ENCODE peak calls at places on chromosome 7, in eight cellular contexts. K is GM23248, H is neural progenitor cell, N is iPS DF 6.9, M is aorta, I is psoas muscle, Y is transverse colon, J is esophagus muscularis mucosa. F is an unnamed sample.
A peak's percentile ranks its signal among the peaks of the same experiment; 100 is the strongest.

GRCh38 chr7:55521543-55522267 is 50.6 kb downstream of the VOPP1 start:
- DNase-seq in K (no peak), H (no peak), N (no peak), M (no peak), I (no peak), Y (peak; percentile 81), J (no peak), F (peak; percentile 47)

GRCh38 chr7:101936223-101936611 is 118.8 kb downstream of the CUX1 start:
- DNase-seq in K (no peak), H (no peak), N (peak; percentile 48), M (no peak), I (no peak), Y (no peak), J (no peak), F (no peak)

GRCh38 chr7:74306737-74307469 is 17.7 kb downstream of the CLIP2 start:
- DNase-seq in K (peak; percentile 87), H (peak; percentile 50), N (no peak), M (peak; percentile 86), I (peak; percentile 63), Y (peak; percentile 38), J (no peak), F (peak; percentile 89)

GRCh38 chr7:44678468-44679179 is 70.0 kb upstream of the ZMIZ2 start:
- DNase-seq in K (peak; percentile 90), H (no peak), N (no peak), M (no peak), I (peak; percentile 72), Y (no peak), J (no peak), F (no peak)

GRCh38 chr7:134458806-134459698 is at the start of gene AKR1B1:
- DNase-seq in K (peak; percentile 94), H (peak; percentile 95), N (peak; percentile 82), M (peak; percentile 98), I (peak; percentile 96), Y (peak; percentile 89), J (peak; percentile 97), F (peak; percentile 97)

GRCh38 chr7:133668296-133669060 is 415.6 kb downstream of the EXOC4 start:
- DNase-seq in K (peak; percentile 26), H (no peak), N (no peak), M (no peak), I (no peak), Y (no peak), J (no peak), F (no peak)

GRCh38 chr7:3092468-3092867 is 48.8 kb upstream of the CARD11 start:
- DNase-seq in K (no peak), H (no peak), N (no peak), M (no peak), I (peak; percentile 59), Y (peak; percentile 46), J (no peak), F (no peak)

GRCh38 chr7:43873300-43873699 is 4.0 kb upstream of the MRPS24 start:
- DNase-seq in K (peak; percentile 96), H (no peak), N (no peak), M (peak; percentile 85), I (peak; percentile 79), Y (peak; percentile 74), J (no peak), F (no peak)

GRCh38 chr7:11625669-11626068 is 206.3 kb downstream of the THSD7A start:
- DNase-seq in K (no peak), H (no peak), N (no peak), M (no peak), I (no peak), Y (no peak), J (no peak), F (peak; percentile 51)

GRCh38 chr7:79182283-79182682 is 271.2 kb downstream of the MAGI2 start:
- DNase-seq in K (peak; percentile 38), H (no peak), N (no peak), M (no peak), I (no peak), Y (no peak), J (no peak), F (no peak)

GRCh38 chr7:116311816-116312471 is 101.6 kb downstream of the TES start:
- DNase-seq in K (no peak), H (no peak), N (no peak), M (no peak), I (no peak), Y (no peak), J (no peak), F (no peak)

GRCh38 chr7:102891693-102892261 is 21.0 kb upstream of the LRRC17 start:
- DNase-seq in K (peak; percentile 96), H (no peak), N (no peak), M (peak; percentile 80), I (peak; percentile 55), Y (peak; percentile 15), J (no peak), F (no peak)

GRCh38 chr7:135905355-135905754 is 71.8 kb downstream of the MTPN start:
- DNase-seq in K (no peak), H (no peak), N (no peak), M (no peak), I (no peak), Y (no peak), J (no peak), F (no peak)

GRCh38 chr7:112763996-112764395 is 26.2 kb downstream of the TMEM168 start:
- DNase-seq in K (no peak), H (no peak), N (no peak), M (no peak), I (no peak), Y (no peak), J (no peak), F (no peak)

GRCh38 chr7:101819183-101819582 is 1.8 kb downstream of the CUX1 start:
- DNase-seq in K (no peak), H (no peak), N (no peak), M (no peak), I (no peak), Y (no peak), J (no peak), F (no peak)

GRCh38 chr7:95594185-95594584 is 2.1 kb downstream of the PDK4 start:
- DNase-seq in K (no peak), H (no peak), N (no peak), M (no peak), I (peak; percentile 36), Y (no peak), J (no peak), F (no peak)

GRCh38 chr7:95599069-95599468 is 2.8 kb upstream of the PDK4 start:
- DNase-seq in K (no peak), H (no peak), N (no peak), M (no peak), I (no peak), Y (no peak), J (no peak), F (no peak)

GRCh38 chr7:95595825-95596182 is 512 bp downstream of the PDK4 start:
- DNase-seq in K (peak; percentile 34), H (no peak), N (no peak), M (no peak), I (no peak), Y (peak; percentile 24), J (no peak), F (no peak)

GRCh38 chr7:95598511-95598910 is 2.2 kb upstream of the PDK4 start:
- DNase-seq in K (no peak), H (no peak), N (no peak), M (no peak), I (no peak), Y (no peak), J (no peak), F (no peak)

GRCh38 chr7:95596183-95597135 is at the start of gene PDK4:
- DNase-seq in K (peak; percentile 92), H (peak; percentile 67), N (peak; percentile 22), M (peak; percentile 97), I (peak; percentile 98), Y (peak; percentile 96), J (peak; percentile 99), F (peak; percentile 96)
- H3K4me3 ChIP-seq in K (peak within 1 kb of the TSS; percentile 94), H (peak within 1 kb of the TSS; percentile 56), N (peak within 1 kb of the TSS; percentile 78), M (peak within 1 kb of the TSS; percentile 79), I (peak within 1 kb of the TSS; percentile 93), Y (peak within 1 kb of the TSS; percentile 71), J (peak within 1 kb of the TSS; percentile 91), F (peak within 1 kb of the TSS; percentile 94)

GRCh38 chr7:84722734-84723133 is 464.1 kb downstream of the SEMA3D start:
- DNase-seq in K (no peak), H (no peak), N (no peak), M (no peak), I (peak; percentile 35), Y (no peak), J (no peak), F (peak; percentile 45)

GRCh38 chr7:84714765-84715164 is 472.1 kb downstream of the SEMA3D start:
- DNase-seq in K (no peak), H (peak; percentile 8), N (no peak), M (no peak), I (no peak), Y (no peak), J (no peak), F (no peak)

GRCh38 chr7:84722086-84722485 is 464.8 kb downstream of the SEMA3D start:
- DNase-seq in K (peak; percentile 67), H (no peak), N (no peak), M (no peak), I (no peak), Y (no peak), J (no peak), F (no peak)

DNA sequence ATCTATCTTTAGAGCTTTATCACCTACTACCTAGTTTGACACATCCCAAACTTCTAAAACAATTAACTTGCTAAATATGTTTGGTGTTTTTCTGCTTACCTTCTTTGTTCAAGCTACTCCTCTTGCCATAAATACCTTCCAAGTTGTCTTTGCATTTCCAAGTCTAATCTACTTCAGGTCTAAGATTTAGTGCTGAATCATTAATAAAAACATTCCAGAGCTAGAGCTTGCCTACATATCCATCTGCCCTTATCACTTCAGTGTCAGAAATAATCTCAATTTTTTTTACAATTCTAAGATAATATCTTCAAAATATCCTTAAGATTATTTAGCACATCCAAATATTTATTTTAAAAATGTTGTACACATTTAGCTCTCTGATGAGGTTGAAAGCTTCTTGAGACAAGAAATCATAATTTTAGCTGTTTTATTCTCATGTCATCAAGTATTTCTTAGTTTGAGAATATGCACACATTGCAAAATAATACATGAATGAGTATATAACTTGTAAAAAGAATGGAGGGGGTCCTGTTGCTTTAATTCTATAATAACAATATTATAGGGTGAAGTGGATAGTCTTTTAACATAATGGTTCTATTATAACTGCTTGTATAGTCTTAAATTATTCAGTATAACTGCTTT is 466.3 kb downstream of the SEMA3D start:
- DNase-seq in K (no peak), H (no peak), N (no peak), M (no peak), I (no peak), Y (no peak), J (no peak), F (no peak)
- H3K4me1 ChIP-seq in K (peaks cover 27% of the 10 kb centered on the region), H (no peaks in the 10 kb centered on the region), N (no peaks in the 10 kb centered on the region), M (no peaks in the 10 kb centered on the region), I (no peaks in the 10 kb centered on the region), Y (no peaks in the 10 kb centered on the region), J (no peaks in the 10 kb centered on the region), F (no peaks in the 10 kb centered on the region)

GRCh38 chr7:138500892-138501291 is 40.8 kb downstream of the TRIM24 start:
- DNase-seq in K (no peak), H (no peak), N (no peak), M (no peak), I (no peak), Y (no peak), J (no peak), F (no peak)
- H3K4me3 ChIP-seq in K (no peak overlapping the region), H (no peak overlapping the region), N (no peak overlapping the region), M (no peak overlapping the region), I (no peak overlapping the region), Y (no peak overlapping the region), J (no peak overlapping the region), F (no peak overlapping the region)

DNA sequence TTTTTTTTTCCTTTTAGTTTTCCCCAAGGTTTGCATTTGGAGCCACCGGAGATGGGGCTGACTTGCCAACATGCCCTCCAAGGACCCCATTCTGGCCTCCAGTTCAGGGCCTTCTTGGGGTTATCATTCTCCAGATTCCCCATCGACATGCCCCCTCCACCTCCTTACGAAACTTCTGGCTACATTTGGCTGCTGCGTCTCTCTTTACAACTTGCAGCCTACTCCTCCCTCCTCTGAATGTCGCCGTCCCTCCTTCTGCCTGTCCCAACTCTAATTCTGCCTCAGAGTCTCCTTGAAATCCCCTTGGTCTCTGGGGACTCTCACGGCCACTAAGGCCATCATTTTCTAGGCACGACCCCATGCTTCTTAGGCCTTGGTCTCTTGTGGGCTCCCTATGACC is 72.2 kb upstream of the PODXL start:
- DNase-seq in K (peak; percentile 36), H (no peak), N (no peak), M (no peak), I (no peak), Y (no peak), J (no peak), F (no peak)
- H3K4me1 ChIP-seq in K (peaks cover 56% of the 10 kb centered on the region), H (peaks cover 22% of the 10 kb centered on the region), N (peaks cover 5% of the 10 kb centered on the region), M (no peaks in the 10 kb centered on the region), I (no peaks in the 10 kb centered on the region), Y (no peaks in the 10 kb centered on the region), J (peaks cover 41% of the 10 kb centered on the region), F (no peaks in the 10 kb centered on the region)